ENCODE peak calls at places on chromosomes 4 and X, in four cellular contexts. Y is NCI-H1694, P is ACHN, C is activated T-cell treated with anti-CD3 and anti-CD28 coated beads for 1 hour. G is an unnamed sample.

GRCh38 chr4:124970011-124970410 is 257.5 kb upstream of the ANKRD50 start:
- DNase-seq in C (no peak), P (no peak), Y (no peak), G (no peak)

GRCh38 chr4:39205476-39205875 is 23.1 kb downstream of the WDR19 start:
- DNase-seq in P (no peak), Y (no peak), C (no peak), G (no peak)

GRCh38 chr4:73414936-73415271 is 10.8 kb downstream of the ALB start:
- DNase-seq in C (no peak), Y (no peak), P (no peak), G (no peak)

GRCh38 chr4:119728692-119729593 is 100.3 kb upstream of the PDE5A start:
- DNase-seq in P (no peak), C (no peak), Y (no peak), G (no peak)

GRCh38 chr4:1198070-1198844 is 25.9 kb upstream of the SPON2 start:
- DNase-seq in P (peak), Y (no peak), C (no peak), G (no peak)

GRCh38 chr4:109072595-109072994 is 229.9 kb downstream of the COL25A1 start:
- DNase-seq in P (no peak), C (no peak), Y (no peak), G (no peak)

GRCh38 chrX:148634591-148634990 is 134.2 kb downstream of the AFF2 start:
- DNase-seq in P (no peak), Y (no peak), C (no peak), G (no peak)

GRCh38 chrX:23389196-23389792 is 54.6 kb downstream of the PTCHD1 start:
- DNase-seq in P (no peak), C (no peak), Y (no peak), G (no peak)

GRCh38 chrX:12554206-12554605 is 237.0 kb upstream of the PRPS2 start:
- DNase-seq in Y (no peak), C (no peak), P (no peak), G (no peak)

GRCh38 chr4:77631276-77631675 is 25.7 kb downstream of the CXCL13 start:
- DNase-seq in P (no peak), C (no peak), Y (no peak), G (no peak)

GRCh38 chr4:173257732-173258717 is 76.1 kb downstream of the HMGB2 start:
- DNase-seq in C (peak), Y (peak), P (peak), G (peak)